ENCODE peak calls at places on chromosomes 4 and X, in six cellular contexts. One of them, this sample, is unnamed.
A peak's percentile ranks its signal among the peaks of the same experiment; 100 is the strongest.

GRCh38 chr4:44145868-44146267 is 302.7 kb downstream of the KCTD8 start:
- DNase-seq in GM13976: no peak
- DNase-seq in progenitor cell of endocrine pancreas: no peak
- DNase-seq in GM20000: no peak
- DNase-seq in endothelial cell: no peak
- DNase-seq in lower lobe of right lung: no peak
- DNase-seq in this sample: no peak

GRCh38 chr4:55795342-55795741 is 24.2 kb upstream of the EXOC1L start:
- DNase-seq in GM13976: no peak
- DNase-seq in lower lobe of right lung: no peak
- DNase-seq in endothelial cell: no peak
- DNase-seq in GM20000: no peak
- DNase-seq in progenitor cell of endocrine pancreas: no peak
- DNase-seq in this sample: no peak

GRCh38 chrX:34631826-34632225 is 25.3 kb downstream of the TMEM47 start:
- DNase-seq in lower lobe of right lung: no peak
- DNase-seq in GM13976: no peak
- DNase-seq in progenitor cell of endocrine pancreas: no peak
- DNase-seq in GM20000: no peak
- DNase-seq in endothelial cell: no peak
- DNase-seq in this sample: no peak

GRCh38 chr4:173490256-173490655 is 39.8 kb downstream of the HAND2 start:
- DNase-seq in progenitor cell of endocrine pancreas: no peak
- DNase-seq in GM20000: no peak
- DNase-seq in GM13976: no peak
- DNase-seq in endothelial cell: no peak
- DNase-seq in lower lobe of right lung: no peak
- DNase-seq in this sample: no peak

GRCh38 chrX:13520441-13520840 is 49.0 kb upstream of the EGFL6 start:
- DNase-seq in GM13976: no peak
- DNase-seq in endothelial cell: no peak
- DNase-seq in lower lobe of right lung: no peak
- DNase-seq in GM20000: no peak
- DNase-seq in progenitor cell of endocrine pancreas: no peak
- DNase-seq in this sample: no peak

GRCh38 chr4:10108818-10109783 is 7.5 kb downstream of the WDR1 start:
- DNase-seq in GM20000: no peak
- DNase-seq in endothelial cell: no peak
- DNase-seq in GM13976: peak; percentile 22
- DNase-seq in lower lobe of right lung: no peak
- DNase-seq in progenitor cell of endocrine pancreas: no peak
- DNase-seq in this sample: no peak

GRCh38 chr4:77052352-77052751 is 23.4 kb downstream of the CCNI start:
- DNase-seq in lower lobe of right lung: no peak
- DNase-seq in GM13976: no peak
- DNase-seq in progenitor cell of endocrine pancreas: no peak
- DNase-seq in GM20000: no peak
- DNase-seq in endothelial cell: peak; percentile 71
- DNase-seq in this sample: no peak

GRCh38 chrX:102697506-102697905 is 14.7 kb upstream of the GPRASP2 start:
- DNase-seq in GM20000: no peak
- DNase-seq in progenitor cell of endocrine pancreas: no peak
- DNase-seq in lower lobe of right lung: no peak
- DNase-seq in endothelial cell: no peak
- DNase-seq in GM13976: no peak
- DNase-seq in this sample: no peak

GRCh38 chr4:74793757-74794340 is 474 bp downstream of the BTC start:
- DNase-seq in GM20000: no peak
- DNase-seq in progenitor cell of endocrine pancreas: peak; percentile 58
- DNase-seq in endothelial cell: peak; percentile 65
- DNase-seq in lower lobe of right lung: peak; percentile 81
- DNase-seq in GM13976: peak; percentile 30
- DNase-seq in this sample: no peak

GRCh38 chr4:153427363-153428071 is 38.6 kb upstream of the TMEM131L start:
- DNase-seq in progenitor cell of endocrine pancreas: no peak
- DNase-seq in GM20000: no peak
- DNase-seq in GM13976: no peak
- DNase-seq in endothelial cell: no peak
- DNase-seq in lower lobe of right lung: no peak
- DNase-seq in this sample: no peak

GRCh38 chr4:138887741-138888140 is 127.8 kb upstream of the NOCT start:
- DNase-seq in progenitor cell of endocrine pancreas: no peak
- DNase-seq in endothelial cell: no peak
- DNase-seq in GM20000: no peak
- DNase-seq in lower lobe of right lung: no peak
- DNase-seq in GM13976: no peak
- DNase-seq in this sample: no peak

GRCh38 chr4:144300616-144301015 is 160.1 kb upstream of the GYPA start:
- DNase-seq in GM13976: no peak
- DNase-seq in lower lobe of right lung: no peak
- DNase-seq in endothelial cell: no peak
- DNase-seq in GM20000: no peak
- DNase-seq in progenitor cell of endocrine pancreas: no peak
- DNase-seq in this sample: no peak

GRCh38 chr4:82744284-82744963 is 54.2 kb downstream of the SCD5 start:
- DNase-seq in lower lobe of right lung: peak; percentile 56
- DNase-seq in endothelial cell: no peak
- DNase-seq in progenitor cell of endocrine pancreas: no peak
- DNase-seq in GM20000: no peak
- DNase-seq in GM13976: no peak
- DNase-seq in this sample: no peak

GRCh38 chrX:150697641-150698040 is 4.4 kb downstream of the MTMR1 start:
- DNase-seq in GM20000: no peak
- DNase-seq in progenitor cell of endocrine pancreas: no peak
- DNase-seq in lower lobe of right lung: no peak
- DNase-seq in GM13976: no peak
- DNase-seq in endothelial cell: no peak
- DNase-seq in this sample: no peak

GRCh38 chr4:74330295-74330750 is 22.1 kb downstream of the EPGN start:
- DNase-seq in GM20000: no peak
- DNase-seq in endothelial cell: no peak
- DNase-seq in lower lobe of right lung: no peak
- DNase-seq in GM13976: no peak
- DNase-seq in progenitor cell of endocrine pancreas: no peak
- DNase-seq in this sample: no peak

GRCh38 chrX:138711399-138712347 is at the start of gene FGF13:
- DNase-seq in lower lobe of right lung: peak; percentile 20
- DNase-seq in GM13976: peak; percentile 29
- DNase-seq in endothelial cell: peak; percentile 46
- DNase-seq in progenitor cell of endocrine pancreas: peak; percentile 46
- DNase-seq in GM20000: peak; percentile 13
- DNase-seq in this sample: no peak

GRCh38 chr4:173231916-173232315 is 63.3 kb downstream of the GALNT7 start:
- DNase-seq in progenitor cell of endocrine pancreas: no peak
- DNase-seq in endothelial cell: no peak
- DNase-seq in GM13976: no peak
- DNase-seq in lower lobe of right lung: no peak
- DNase-seq in GM20000: no peak
- DNase-seq in this sample: no peak

GRCh38 chr4:16785800-16786527 is 112.5 kb downstream of the LDB2 start:
- DNase-seq in endothelial cell: no peak
- DNase-seq in lower lobe of right lung: no peak
- DNase-seq in GM13976: no peak
- DNase-seq in progenitor cell of endocrine pancreas: no peak
- DNase-seq in GM20000: no peak
- DNase-seq in this sample: no peak

GRCh38 chrX:78042601-78043000 is 61.4 kb upstream of the PGK1 start:
- DNase-seq in GM13976: no peak
- DNase-seq in progenitor cell of endocrine pancreas: no peak
- DNase-seq in lower lobe of right lung: no peak
- DNase-seq in GM20000: no peak
- DNase-seq in endothelial cell: no peak
- DNase-seq in this sample: no peak

GRCh38 chr4:41644288-41644914 is 104.1 kb downstream of the PHOX2B start:
- DNase-seq in endothelial cell: peak; percentile 93
- DNase-seq in GM13976: peak; percentile 41
- DNase-seq in lower lobe of right lung: peak; percentile 78
- DNase-seq in progenitor cell of endocrine pancreas: peak; percentile 87
- DNase-seq in GM20000: no peak
- DNase-seq in this sample: peak; percentile 44

GRCh38 chr4:168585168-168586091 is 88.6 kb downstream of the PALLD start:
- DNase-seq in GM20000: peak; percentile 36
- DNase-seq in endothelial cell: peak; percentile 76
- DNase-seq in GM13976: peak; percentile 25
- DNase-seq in lower lobe of right lung: peak; percentile 77
- DNase-seq in progenitor cell of endocrine pancreas: peak; percentile 33
- DNase-seq in this sample: peak; percentile 57

GRCh38 chr4:98338761-98339438 is 77.7 kb downstream of the RAP1GDS1 start:
- DNase-seq in progenitor cell of endocrine pancreas: no peak
- DNase-seq in endothelial cell: no peak
- DNase-seq in GM13976: no peak
- DNase-seq in lower lobe of right lung: no peak
- DNase-seq in GM20000: no peak
- DNase-seq in this sample: no peak

GRCh38 chrX:137313627-137314026 is 252.3 kb upstream of the ZIC3 start:
- DNase-seq in progenitor cell of endocrine pancreas: no peak
- DNase-seq in GM20000: no peak
- DNase-seq in GM13976: no peak
- DNase-seq in lower lobe of right lung: no peak
- DNase-seq in endothelial cell: no peak
- DNase-seq in this sample: no peak

GRCh38 chrX:44997282-44997813 is 124.4 kb downstream of the KDM6A start:
- DNase-seq in lower lobe of right lung: peak; percentile 44
- DNase-seq in endothelial cell: no peak
- DNase-seq in GM20000: no peak
- DNase-seq in progenitor cell of endocrine pancreas: no peak
- DNase-seq in GM13976: no peak
- DNase-seq in this sample: no peak

GRCh38 chr4:163556169-163556568 is 61.7 kb downstream of the TMA16 start:
- DNase-seq in progenitor cell of endocrine pancreas: no peak
- DNase-seq in GM13976: no peak
- DNase-seq in endothelial cell: no peak
- DNase-seq in GM20000: peak; percentile 32
- DNase-seq in lower lobe of right lung: no peak
- DNase-seq in this sample: no peak

GRCh38 chrX:9172451-9172850 is 138.5 kb upstream of the FAM9B start:
- DNase-seq in lower lobe of right lung: no peak
- DNase-seq in endothelial cell: no peak
- DNase-seq in GM13976: no peak
- DNase-seq in progenitor cell of endocrine pancreas: no peak
- DNase-seq in GM20000: no peak
- DNase-seq in this sample: no peak

GRCh38 chr4:158020734-158021346 is 152.0 kb downstream of the GASK1B start:
- DNase-seq in GM20000: no peak
- DNase-seq in progenitor cell of endocrine pancreas: no peak
- DNase-seq in lower lobe of right lung: no peak
- DNase-seq in GM13976: no peak
- DNase-seq in endothelial cell: no peak
- DNase-seq in this sample: no peak

DNA sequence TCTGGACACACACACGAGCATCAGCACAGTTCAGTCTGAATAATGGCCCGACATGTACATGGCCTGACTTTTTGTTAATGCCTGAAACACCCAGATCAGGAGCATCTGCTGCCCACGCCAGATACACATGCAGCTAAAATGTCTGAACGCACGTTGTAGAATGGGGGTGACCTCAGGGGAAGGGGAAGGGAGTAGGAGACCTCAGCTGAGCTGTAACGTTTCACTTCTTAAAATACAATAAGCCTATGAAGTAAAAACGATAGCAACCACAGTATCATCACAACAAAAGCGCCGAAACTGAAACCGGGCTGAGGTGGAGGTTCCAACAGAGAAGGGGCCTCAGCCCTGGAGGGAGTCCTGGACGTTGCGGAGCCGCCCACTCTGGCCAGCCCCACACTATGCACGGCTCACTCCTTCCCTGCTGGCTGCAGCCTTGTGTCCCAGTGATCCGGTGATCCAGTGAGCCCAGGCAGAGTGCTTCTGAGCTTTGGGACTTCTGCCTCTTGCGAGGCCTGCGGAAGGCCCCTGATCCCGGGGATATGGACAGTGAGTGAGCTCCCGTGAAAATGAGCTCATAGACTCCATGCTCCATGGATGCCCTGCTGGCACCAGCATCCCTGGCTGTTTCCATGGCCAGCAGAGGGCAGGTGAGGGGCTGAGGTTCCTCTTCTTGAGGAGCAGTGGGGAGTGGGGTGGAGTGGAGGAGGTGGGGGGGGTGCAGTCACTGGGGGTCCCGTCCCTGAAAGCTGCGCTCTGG is 52.0 kb downstream of the HMX1 start:
- DNase-seq in GM13976: peak; percentile 20
- DNase-seq in GM20000: no peak
- DNase-seq in lower lobe of right lung: no peak
- DNase-seq in endothelial cell: no peak
- DNase-seq in progenitor cell of endocrine pancreas: no peak
- DNase-seq in this sample: peak; percentile 3
- TF ChIP-seq CTCF in GM13976: no peak
- TF ChIP-seq CTCF in GM20000: no peak
- TF ChIP-seq CTCF in lower lobe of right lung: no peak
- TF ChIP-seq CTCF in endothelial cell: no peak
- TF ChIP-seq CTCF in progenitor cell of endocrine pancreas: no peak
- TF ChIP-seq CTCF in this sample: no peak

GRCh38 chr4:175252642-175253041 is 334.5 kb downstream of the ADAM29 start:
- DNase-seq in GM13976: no peak
- DNase-seq in lower lobe of right lung: no peak
- DNase-seq in endothelial cell: no peak
- DNase-seq in GM20000: no peak
- DNase-seq in progenitor cell of endocrine pancreas: no peak
- DNase-seq in this sample: no peak
- TF ChIP-seq CTCF in GM13976: no peak
- TF ChIP-seq CTCF in lower lobe of right lung: no peak
- TF ChIP-seq CTCF in endothelial cell: no peak
- TF ChIP-seq CTCF in GM20000: no peak
- TF ChIP-seq CTCF in progenitor cell of endocrine pancreas: no peak
- TF ChIP-seq CTCF in this sample: no peak

GRCh38 chrX:67604979-67605703 is 61.3 kb downstream of the AR start:
- DNase-seq in endothelial cell: no peak
- DNase-seq in progenitor cell of endocrine pancreas: no peak
- DNase-seq in GM20000: no peak
- DNase-seq in lower lobe of right lung: no peak
- DNase-seq in GM13976: no peak
- DNase-seq in this sample: no peak
- TF ChIP-seq CTCF in endothelial cell: no peak
- TF ChIP-seq CTCF in progenitor cell of endocrine pancreas: no peak
- TF ChIP-seq CTCF in GM20000: no peak
- TF ChIP-seq CTCF in lower lobe of right lung: no peak
- TF ChIP-seq CTCF in GM13976: no peak
- TF ChIP-seq CTCF in this sample: no peak

DNA sequence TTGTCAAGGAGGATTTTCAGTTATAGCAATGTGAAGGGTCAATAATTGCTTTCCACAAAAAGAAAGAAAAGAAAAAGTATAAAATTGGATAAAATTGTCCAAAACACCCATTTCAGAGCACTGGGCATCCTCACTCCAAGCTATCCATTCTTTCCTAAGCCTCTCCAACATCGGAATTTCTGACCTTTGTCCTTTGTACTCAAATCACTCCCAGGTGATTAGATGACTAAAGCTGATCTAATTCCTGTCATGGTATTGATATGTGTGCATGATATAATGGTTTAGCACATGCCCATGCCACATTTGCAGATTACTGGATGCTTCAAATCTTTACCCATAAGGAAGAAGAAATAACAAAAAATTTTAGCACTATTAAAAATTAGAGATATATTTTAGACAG is 152.3 kb downstream of the CENPC start:
- DNase-seq in endothelial cell: no peak
- DNase-seq in GM20000: no peak
- DNase-seq in GM13976: no peak
- DNase-seq in progenitor cell of endocrine pancreas: no peak
- DNase-seq in lower lobe of right lung: no peak
- DNase-seq in this sample: no peak
- TF ChIP-seq CTCF in endothelial cell: no peak
- TF ChIP-seq CTCF in GM20000: no peak
- TF ChIP-seq CTCF in GM13976: no peak
- TF ChIP-seq CTCF in progenitor cell of endocrine pancreas: no peak
- TF ChIP-seq CTCF in lower lobe of right lung: no peak
- TF ChIP-seq CTCF in this sample: no peak

This sample was measured in omental fat pad.